ENCODE peak calls at places on chromosomes 6 and 20, in ten cellular contexts. One of them, this sample, is unnamed.

GRCh38 chr6:46610862-46611553 is 41.6 kb downstream of the CYP39A1 start:
- DNase-seq in iPS-NIHi11: no peak
- DNase-seq in NCI-H1092 treated with DMSO at 0.1 percent for 48 hours: no peak
- DNase-seq in hippocampal formation: no peak
- DNase-seq in HTR-8/SVneo: no peak
- DNase-seq in activated T-cell treated with anti-CD3 and anti-CD28 coated beads, Interleukin-2, amount 50 U/mL, for 72 hours: no peak
- DNase-seq in AG09309: no peak
- DNase-seq in effector memory CD8-positive, alpha-beta T cell: no peak
- DNase-seq in activated T-helper 1 cell treated with anti-CD3 and anti-CD28 coated beads, Interleukin-2, amount 50 U/mL, for 16 hours: no peak
- DNase-seq in activated CD4-positive, alpha-beta T cell treated with anti-CD3 and anti-CD28 coated beads, Interleukin-2, amount 50 U/mL, for 1 hour: no peak
- DNase-seq in this sample: no peak

GRCh38 chr6:113856571-113857564 is at the start of gene MARCKS:
- DNase-seq in activated T-helper 1 cell treated with anti-CD3 and anti-CD28 coated beads, Interleukin-2, amount 50 U/mL, for 16 hours: no peak
- DNase-seq in hippocampal formation: peak; percentile 76
- DNase-seq in effector memory CD8-positive, alpha-beta T cell: no peak
- DNase-seq in NCI-H1092 treated with DMSO at 0.1 percent for 48 hours: peak; percentile 93
- DNase-seq in AG09309: peak; percentile 75
- DNase-seq in activated T-cell treated with anti-CD3 and anti-CD28 coated beads, Interleukin-2, amount 50 U/mL, for 72 hours: peak; percentile 69
- DNase-seq in HTR-8/SVneo: peak; percentile 71
- DNase-seq in activated CD4-positive, alpha-beta T cell treated with anti-CD3 and anti-CD28 coated beads, Interleukin-2, amount 50 U/mL, for 1 hour: no peak
- DNase-seq in iPS-NIHi11: peak; percentile 86
- DNase-seq in this sample: peak; percentile 38

GRCh38 chr6:25061289-25061945 is 125.7 kb upstream of the RIPOR2 start:
- DNase-seq in iPS-NIHi11: peak; percentile 23
- DNase-seq in effector memory CD8-positive, alpha-beta T cell: no peak
- DNase-seq in activated CD4-positive, alpha-beta T cell treated with anti-CD3 and anti-CD28 coated beads, Interleukin-2, amount 50 U/mL, for 1 hour: no peak
- DNase-seq in HTR-8/SVneo: no peak
- DNase-seq in activated T-cell treated with anti-CD3 and anti-CD28 coated beads, Interleukin-2, amount 50 U/mL, for 72 hours: no peak
- DNase-seq in NCI-H1092 treated with DMSO at 0.1 percent for 48 hours: no peak
- DNase-seq in AG09309: no peak
- DNase-seq in hippocampal formation: no peak
- DNase-seq in activated T-helper 1 cell treated with anti-CD3 and anti-CD28 coated beads, Interleukin-2, amount 50 U/mL, for 16 hours: no peak
- DNase-seq in this sample: no peak

GRCh38 chr20:59850018-59850641 is 83.3 kb downstream of the SYCP2 start:
- DNase-seq in activated T-helper 1 cell treated with anti-CD3 and anti-CD28 coated beads, Interleukin-2, amount 50 U/mL, for 16 hours: no peak
- DNase-seq in NCI-H1092 treated with DMSO at 0.1 percent for 48 hours: peak; percentile 39
- DNase-seq in hippocampal formation: no peak
- DNase-seq in effector memory CD8-positive, alpha-beta T cell: no peak
- DNase-seq in activated CD4-positive, alpha-beta T cell treated with anti-CD3 and anti-CD28 coated beads, Interleukin-2, amount 50 U/mL, for 1 hour: no peak
- DNase-seq in AG09309: no peak
- DNase-seq in iPS-NIHi11: peak; percentile 29
- DNase-seq in HTR-8/SVneo: peak; percentile 63
- DNase-seq in activated T-cell treated with anti-CD3 and anti-CD28 coated beads, Interleukin-2, amount 50 U/mL, for 72 hours: no peak
- DNase-seq in this sample: no peak

GRCh38 chr20:19275630-19276071 is 63.2 kb downstream of the SLC24A3 start:
- DNase-seq in activated CD4-positive, alpha-beta T cell treated with anti-CD3 and anti-CD28 coated beads, Interleukin-2, amount 50 U/mL, for 1 hour: no peak
- DNase-seq in hippocampal formation: peak; percentile 13
- DNase-seq in activated T-helper 1 cell treated with anti-CD3 and anti-CD28 coated beads, Interleukin-2, amount 50 U/mL, for 16 hours: no peak
- DNase-seq in NCI-H1092 treated with DMSO at 0.1 percent for 48 hours: peak; percentile 87
- DNase-seq in AG09309: no peak
- DNase-seq in iPS-NIHi11: no peak
- DNase-seq in effector memory CD8-positive, alpha-beta T cell: no peak
- DNase-seq in activated T-cell treated with anti-CD3 and anti-CD28 coated beads, Interleukin-2, amount 50 U/mL, for 72 hours: no peak
- DNase-seq in HTR-8/SVneo: no peak
- DNase-seq in this sample: no peak

GRCh38 chr6:143680157-143680556 is 2.4 kb downstream of the PHACTR2 start:
- DNase-seq in activated T-cell treated with anti-CD3 and anti-CD28 coated beads, Interleukin-2, amount 50 U/mL, for 72 hours: no peak
- DNase-seq in iPS-NIHi11: no peak
- DNase-seq in hippocampal formation: no peak
- DNase-seq in NCI-H1092 treated with DMSO at 0.1 percent for 48 hours: no peak
- DNase-seq in AG09309: no peak
- DNase-seq in HTR-8/SVneo: no peak
- DNase-seq in effector memory CD8-positive, alpha-beta T cell: no peak
- DNase-seq in activated T-helper 1 cell treated with anti-CD3 and anti-CD28 coated beads, Interleukin-2, amount 50 U/mL, for 16 hours: no peak
- DNase-seq in activated CD4-positive, alpha-beta T cell treated with anti-CD3 and anti-CD28 coated beads, Interleukin-2, amount 50 U/mL, for 1 hour: no peak
- DNase-seq in this sample: no peak

GRCh38 chr6:123941855-123942254 is 138.2 kb downstream of the NKAIN2 start:
- DNase-seq in HTR-8/SVneo: no peak
- DNase-seq in activated T-helper 1 cell treated with anti-CD3 and anti-CD28 coated beads, Interleukin-2, amount 50 U/mL, for 16 hours: no peak
- DNase-seq in AG09309: no peak
- DNase-seq in NCI-H1092 treated with DMSO at 0.1 percent for 48 hours: no peak
- DNase-seq in activated T-cell treated with anti-CD3 and anti-CD28 coated beads, Interleukin-2, amount 50 U/mL, for 72 hours: no peak
- DNase-seq in hippocampal formation: no peak
- DNase-seq in effector memory CD8-positive, alpha-beta T cell: no peak
- DNase-seq in iPS-NIHi11: no peak
- DNase-seq in activated CD4-positive, alpha-beta T cell treated with anti-CD3 and anti-CD28 coated beads, Interleukin-2, amount 50 U/mL, for 1 hour: no peak
- DNase-seq in this sample: no peak

GRCh38 chr20:2822073-2822472 is 5.9 kb downstream of the TMEM239 start:
- DNase-seq in activated T-cell treated with anti-CD3 and anti-CD28 coated beads, Interleukin-2, amount 50 U/mL, for 72 hours: peak; percentile 26
- DNase-seq in activated T-helper 1 cell treated with anti-CD3 and anti-CD28 coated beads, Interleukin-2, amount 50 U/mL, for 16 hours: no peak
- DNase-seq in iPS-NIHi11: no peak
- DNase-seq in AG09309: no peak
- DNase-seq in hippocampal formation: no peak
- DNase-seq in effector memory CD8-positive, alpha-beta T cell: peak; percentile 66
- DNase-seq in NCI-H1092 treated with DMSO at 0.1 percent for 48 hours: no peak
- DNase-seq in activated CD4-positive, alpha-beta T cell treated with anti-CD3 and anti-CD28 coated beads, Interleukin-2, amount 50 U/mL, for 1 hour: peak; percentile 37
- DNase-seq in HTR-8/SVneo: no peak
- DNase-seq in this sample: peak; percentile 64

GRCh38 chr6:73349311-73349710 is 4.8 kb downstream of the DPPA5 start:
- DNase-seq in hippocampal formation: no peak
- DNase-seq in effector memory CD8-positive, alpha-beta T cell: no peak
- DNase-seq in AG09309: no peak
- DNase-seq in iPS-NIHi11: peak; percentile 76
- DNase-seq in HTR-8/SVneo: no peak
- DNase-seq in activated T-cell treated with anti-CD3 and anti-CD28 coated beads, Interleukin-2, amount 50 U/mL, for 72 hours: no peak
- DNase-seq in NCI-H1092 treated with DMSO at 0.1 percent for 48 hours: no peak
- DNase-seq in activated T-helper 1 cell treated with anti-CD3 and anti-CD28 coated beads, Interleukin-2, amount 50 U/mL, for 16 hours: no peak
- DNase-seq in activated CD4-positive, alpha-beta T cell treated with anti-CD3 and anti-CD28 coated beads, Interleukin-2, amount 50 U/mL, for 1 hour: no peak
- DNase-seq in this sample: no peak

GRCh38 chr6:143139239-143139784 is 78.6 kb downstream of the AIG1 start:
- DNase-seq in hippocampal formation: no peak
- DNase-seq in activated CD4-positive, alpha-beta T cell treated with anti-CD3 and anti-CD28 coated beads, Interleukin-2, amount 50 U/mL, for 1 hour: no peak
- DNase-seq in activated T-cell treated with anti-CD3 and anti-CD28 coated beads, Interleukin-2, amount 50 U/mL, for 72 hours: no peak
- DNase-seq in iPS-NIHi11: no peak
- DNase-seq in AG09309: no peak
- DNase-seq in activated T-helper 1 cell treated with anti-CD3 and anti-CD28 coated beads, Interleukin-2, amount 50 U/mL, for 16 hours: no peak
- DNase-seq in NCI-H1092 treated with DMSO at 0.1 percent for 48 hours: no peak
- DNase-seq in effector memory CD8-positive, alpha-beta T cell: no peak
- DNase-seq in HTR-8/SVneo: no peak
- DNase-seq in this sample: no peak

GRCh38 chr6:4028051-4028450 is 50.9 kb downstream of the FAM217A start:
- DNase-seq in NCI-H1092 treated with DMSO at 0.1 percent for 48 hours: no peak
- DNase-seq in hippocampal formation: no peak
- DNase-seq in iPS-NIHi11: no peak
- DNase-seq in activated CD4-positive, alpha-beta T cell treated with anti-CD3 and anti-CD28 coated beads, Interleukin-2, amount 50 U/mL, for 1 hour: no peak
- DNase-seq in AG09309: no peak
- DNase-seq in activated T-cell treated with anti-CD3 and anti-CD28 coated beads, Interleukin-2, amount 50 U/mL, for 72 hours: no peak
- DNase-seq in activated T-helper 1 cell treated with anti-CD3 and anti-CD28 coated beads, Interleukin-2, amount 50 U/mL, for 16 hours: no peak
- DNase-seq in HTR-8/SVneo: no peak
- DNase-seq in effector memory CD8-positive, alpha-beta T cell: no peak
- DNase-seq in this sample: no peak

GRCh38 chr20:4813839-4814695 is 92.4 kb downstream of the PRND start:
- DNase-seq in HTR-8/SVneo: no peak
- DNase-seq in activated T-helper 1 cell treated with anti-CD3 and anti-CD28 coated beads, Interleukin-2, amount 50 U/mL, for 16 hours: peak; percentile 21
- DNase-seq in iPS-NIHi11: peak; percentile 30
- DNase-seq in AG09309: no peak
- DNase-seq in effector memory CD8-positive, alpha-beta T cell: peak; percentile 66
- DNase-seq in NCI-H1092 treated with DMSO at 0.1 percent for 48 hours: no peak
- DNase-seq in hippocampal formation: no peak
- DNase-seq in activated CD4-positive, alpha-beta T cell treated with anti-CD3 and anti-CD28 coated beads, Interleukin-2, amount 50 U/mL, for 1 hour: peak; percentile 63
- DNase-seq in activated T-cell treated with anti-CD3 and anti-CD28 coated beads, Interleukin-2, amount 50 U/mL, for 72 hours: peak; percentile 58
- DNase-seq in this sample: peak; percentile 76

GRCh38 chr6:167699141-167700036 is 127.3 kb upstream of the AFDN start:
- DNase-seq in iPS-NIHi11: no peak
- DNase-seq in effector memory CD8-positive, alpha-beta T cell: no peak
- DNase-seq in AG09309: no peak
- DNase-seq in activated T-cell treated with anti-CD3 and anti-CD28 coated beads, Interleukin-2, amount 50 U/mL, for 72 hours: peak; percentile 62
- DNase-seq in NCI-H1092 treated with DMSO at 0.1 percent for 48 hours: no peak
- DNase-seq in activated T-helper 1 cell treated with anti-CD3 and anti-CD28 coated beads, Interleukin-2, amount 50 U/mL, for 16 hours: no peak
- DNase-seq in activated CD4-positive, alpha-beta T cell treated with anti-CD3 and anti-CD28 coated beads, Interleukin-2, amount 50 U/mL, for 1 hour: peak; percentile 25
- DNase-seq in hippocampal formation: peak; percentile 26
- DNase-seq in HTR-8/SVneo: no peak
- DNase-seq in this sample: peak; percentile 74

GRCh38 chr6:36929607-36930006 is 24.9 kb upstream of the PI16 start:
- DNase-seq in AG09309: no peak
- DNase-seq in iPS-NIHi11: no peak
- DNase-seq in effector memory CD8-positive, alpha-beta T cell: no peak
- DNase-seq in hippocampal formation: no peak
- DNase-seq in activated T-helper 1 cell treated with anti-CD3 and anti-CD28 coated beads, Interleukin-2, amount 50 U/mL, for 16 hours: no peak
- DNase-seq in HTR-8/SVneo: peak; percentile 47
- DNase-seq in activated T-cell treated with anti-CD3 and anti-CD28 coated beads, Interleukin-2, amount 50 U/mL, for 72 hours: no peak
- DNase-seq in activated CD4-positive, alpha-beta T cell treated with anti-CD3 and anti-CD28 coated beads, Interleukin-2, amount 50 U/mL, for 1 hour: no peak
- DNase-seq in NCI-H1092 treated with DMSO at 0.1 percent for 48 hours: no peak
- DNase-seq in this sample: no peak

GRCh38 chr6:51528556-51528955 is 558.9 kb downstream of the PKHD1 start:
- DNase-seq in AG09309: no peak
- DNase-seq in activated T-helper 1 cell treated with anti-CD3 and anti-CD28 coated beads, Interleukin-2, amount 50 U/mL, for 16 hours: no peak
- DNase-seq in NCI-H1092 treated with DMSO at 0.1 percent for 48 hours: no peak
- DNase-seq in activated CD4-positive, alpha-beta T cell treated with anti-CD3 and anti-CD28 coated beads, Interleukin-2, amount 50 U/mL, for 1 hour: no peak
- DNase-seq in effector memory CD8-positive, alpha-beta T cell: no peak
- DNase-seq in iPS-NIHi11: no peak
- DNase-seq in activated T-cell treated with anti-CD3 and anti-CD28 coated beads, Interleukin-2, amount 50 U/mL, for 72 hours: no peak
- DNase-seq in hippocampal formation: no peak
- DNase-seq in HTR-8/SVneo: no peak
- DNase-seq in this sample: no peak

GRCh38 chr6:159969204-159969912 is 476 bp downstream of the IGF2R start:
- DNase-seq in activated T-cell treated with anti-CD3 and anti-CD28 coated beads, Interleukin-2, amount 50 U/mL, for 72 hours: peak; percentile 50
- DNase-seq in activated CD4-positive, alpha-beta T cell treated with anti-CD3 and anti-CD28 coated beads, Interleukin-2, amount 50 U/mL, for 1 hour: peak; percentile 7
- DNase-seq in activated T-helper 1 cell treated with anti-CD3 and anti-CD28 coated beads, Interleukin-2, amount 50 U/mL, for 16 hours: no peak
- DNase-seq in hippocampal formation: peak; percentile 26
- DNase-seq in effector memory CD8-positive, alpha-beta T cell: no peak
- DNase-seq in AG09309: no peak
- DNase-seq in NCI-H1092 treated with DMSO at 0.1 percent for 48 hours: peak; percentile 64
- DNase-seq in iPS-NIHi11: peak; percentile 52
- DNase-seq in HTR-8/SVneo: no peak
- DNase-seq in this sample: peak; percentile 42

GRCh38 chr6:33104893-33105292 is 29.1 kb downstream of the HLA-DPB1 start:
- DNase-seq in activated T-cell treated with anti-CD3 and anti-CD28 coated beads, Interleukin-2, amount 50 U/mL, for 72 hours: no peak
- DNase-seq in activated CD4-positive, alpha-beta T cell treated with anti-CD3 and anti-CD28 coated beads, Interleukin-2, amount 50 U/mL, for 1 hour: no peak
- DNase-seq in HTR-8/SVneo: no peak
- DNase-seq in iPS-NIHi11: no peak
- DNase-seq in hippocampal formation: no peak
- DNase-seq in effector memory CD8-positive, alpha-beta T cell: no peak
- DNase-seq in activated T-helper 1 cell treated with anti-CD3 and anti-CD28 coated beads, Interleukin-2, amount 50 U/mL, for 16 hours: no peak
- DNase-seq in AG09309: no peak
- DNase-seq in NCI-H1092 treated with DMSO at 0.1 percent for 48 hours: no peak
- DNase-seq in this sample: no peak

GRCh38 chr20:34363062-34364012 is at the start of gene ITCH:
- DNase-seq in activated T-cell treated with anti-CD3 and anti-CD28 coated beads, Interleukin-2, amount 50 U/mL, for 72 hours: peak; percentile 95
- DNase-seq in activated CD4-positive, alpha-beta T cell treated with anti-CD3 and anti-CD28 coated beads, Interleukin-2, amount 50 U/mL, for 1 hour: peak; percentile 90
- DNase-seq in AG09309: peak; percentile 82
- DNase-seq in activated T-helper 1 cell treated with anti-CD3 and anti-CD28 coated beads, Interleukin-2, amount 50 U/mL, for 16 hours: peak; percentile 87
- DNase-seq in hippocampal formation: peak; percentile 94
- DNase-seq in iPS-NIHi11: peak; percentile 98
- DNase-seq in HTR-8/SVneo: peak; percentile 99
- DNase-seq in NCI-H1092 treated with DMSO at 0.1 percent for 48 hours: peak; percentile 91
- DNase-seq in effector memory CD8-positive, alpha-beta T cell: peak; percentile 85
- DNase-seq in this sample: peak; percentile 94

GRCh38 chr20:21808863-21809664 is 103.6 kb downstream of the PAX1 start:
- DNase-seq in NCI-H1092 treated with DMSO at 0.1 percent for 48 hours: peak; percentile 10
- DNase-seq in AG09309: no peak
- DNase-seq in activated T-helper 1 cell treated with anti-CD3 and anti-CD28 coated beads, Interleukin-2, amount 50 U/mL, for 16 hours: no peak
- DNase-seq in hippocampal formation: peak; percentile 1
- DNase-seq in activated CD4-positive, alpha-beta T cell treated with anti-CD3 and anti-CD28 coated beads, Interleukin-2, amount 50 U/mL, for 1 hour: peak; percentile 7
- DNase-seq in HTR-8/SVneo: no peak
- DNase-seq in iPS-NIHi11: peak; percentile 95
- DNase-seq in activated T-cell treated with anti-CD3 and anti-CD28 coated beads, Interleukin-2, amount 50 U/mL, for 72 hours: peak; percentile 31
- DNase-seq in effector memory CD8-positive, alpha-beta T cell: no peak
- DNase-seq in this sample: peak; percentile 31

GRCh38 chr6:139313784-139314545 is 22.2 kb upstream of the TXLNB start:
- DNase-seq in HTR-8/SVneo: no peak
- DNase-seq in activated T-helper 1 cell treated with anti-CD3 and anti-CD28 coated beads, Interleukin-2, amount 50 U/mL, for 16 hours: no peak
- DNase-seq in activated CD4-positive, alpha-beta T cell treated with anti-CD3 and anti-CD28 coated beads, Interleukin-2, amount 50 U/mL, for 1 hour: no peak
- DNase-seq in iPS-NIHi11: peak; percentile 62
- DNase-seq in effector memory CD8-positive, alpha-beta T cell: no peak
- DNase-seq in hippocampal formation: no peak
- DNase-seq in NCI-H1092 treated with DMSO at 0.1 percent for 48 hours: no peak
- DNase-seq in AG09309: no peak
- DNase-seq in activated T-cell treated with anti-CD3 and anti-CD28 coated beads, Interleukin-2, amount 50 U/mL, for 72 hours: no peak
- DNase-seq in this sample: no peak

GRCh38 chr6:87699576-87699975 is 2.5 kb downstream of the AKIRIN2 start:
- DNase-seq in AG09309: no peak
- DNase-seq in NCI-H1092 treated with DMSO at 0.1 percent for 48 hours: no peak
- DNase-seq in iPS-NIHi11: no peak
- DNase-seq in hippocampal formation: no peak
- DNase-seq in activated T-cell treated with anti-CD3 and anti-CD28 coated beads, Interleukin-2, amount 50 U/mL, for 72 hours: no peak
- DNase-seq in effector memory CD8-positive, alpha-beta T cell: no peak
- DNase-seq in activated T-helper 1 cell treated with anti-CD3 and anti-CD28 coated beads, Interleukin-2, amount 50 U/mL, for 16 hours: no peak
- DNase-seq in HTR-8/SVneo: no peak
- DNase-seq in activated CD4-positive, alpha-beta T cell treated with anti-CD3 and anti-CD28 coated beads, Interleukin-2, amount 50 U/mL, for 1 hour: no peak
- DNase-seq in this sample: no peak